ENCODE peak calls at places on chromosomes 6 and 20, in nine cellular contexts. A is pancreas, C is astrocyte, S is PC-3, L is small intestine, J is BE2C, B is tibial nerve, K is transverse colon, O is A673. E is an unnamed sample.

GRCh38 chr20:57391439-57392129 is 388 bp downstream of the RBM38 start:
- DNase-seq in A (peak; percentile 34), C (no peak), S (peak; percentile 34), L (peak; percentile 45), J (no peak), B (no peak), K (peak; percentile 28), O (peak; percentile 33), E (peak; percentile 84)

GRCh38 chr6:66558189-66558588 is 851.2 kb upstream of the EYS start:
- DNase-seq in A (no peak), C (no peak), S (peak; percentile 22), L (no peak), J (peak; percentile 14), B (no peak), K (no peak), O (peak; percentile 19), E (no peak)

GRCh38 chr20:38195521-38195920 is 30.5 kb upstream of the TGM2 start:
- DNase-seq in A (no peak), C (no peak), S (no peak), L (no peak), J (no peak), B (no peak), K (no peak), O (no peak), E (no peak)

GRCh38 chr20:62366370-62367135 is 559 bp downstream of the LAMA5 start:
- DNase-seq in A (peak; percentile 61), C (no peak), S (peak; percentile 71), L (no peak), J (peak; percentile 19), B (no peak), K (no peak), O (no peak), E (peak; percentile 88)

GRCh38 chr6:20211941-20212391 is 303 bp downstream of the MBOAT1 start:
- DNase-seq in A (no peak), C (peak; percentile 36), S (peak; percentile 49), L (no peak), J (no peak), B (no peak), K (peak; percentile 61), O (no peak), E (no peak)

GRCh38 chr20:24790746-24791283 is 158.3 kb upstream of the CST7 start:
- DNase-seq in A (no peak), C (no peak), S (no peak), L (no peak), J (no peak), B (no peak), K (no peak), O (no peak), E (no peak)

GRCh38 chr20:63627129-63627699 is 313 bp upstream of the GMEB2 start:
- DNase-seq in A (peak; percentile 95), C (peak; percentile 79), S (peak; percentile 95), L (peak; percentile 93), J (peak; percentile 96), B (peak; percentile 90), K (peak; percentile 97), O (peak; percentile 96), E (peak; percentile 98)

GRCh38 chr6:7112741-7113313 is 5.1 kb downstream of the RREB1 start:
- DNase-seq in A (no peak), C (no peak), S (peak; percentile 88), L (peak; percentile 44), J (no peak), B (no peak), K (peak; percentile 44), O (no peak), E (no peak)

GRCh38 chr6:134049176-134049575 is 3.2 kb downstream of the SLC2A12 start:
- DNase-seq in A (no peak), C (no peak), S (no peak), L (no peak), J (no peak), B (no peak), K (no peak), O (no peak), E (no peak)

GRCh38 chr6:11202513-11203305 is 29.8 kb downstream of the NEDD9 start:
- DNase-seq in A (peak; percentile 43), C (peak; percentile 23), S (no peak), L (peak; percentile 40), J (no peak), B (no peak), K (no peak), O (peak; percentile 82), E (no peak)
- H3K36me3 ChIP-seq in A (no peaks in the 10 kb centered on the region), C (peaks cover 18% of the 10 kb centered on the region), S (peaks cover 2% of the 10 kb centered on the region), L (no peaks in the 10 kb centered on the region), J (no peaks in the 10 kb centered on the region), B (no peaks in the 10 kb centered on the region), K (peaks cover 6% of the 10 kb centered on the region), O (no peaks in the 10 kb centered on the region), E (peaks cover 72% of the 10 kb centered on the region)

DNA sequence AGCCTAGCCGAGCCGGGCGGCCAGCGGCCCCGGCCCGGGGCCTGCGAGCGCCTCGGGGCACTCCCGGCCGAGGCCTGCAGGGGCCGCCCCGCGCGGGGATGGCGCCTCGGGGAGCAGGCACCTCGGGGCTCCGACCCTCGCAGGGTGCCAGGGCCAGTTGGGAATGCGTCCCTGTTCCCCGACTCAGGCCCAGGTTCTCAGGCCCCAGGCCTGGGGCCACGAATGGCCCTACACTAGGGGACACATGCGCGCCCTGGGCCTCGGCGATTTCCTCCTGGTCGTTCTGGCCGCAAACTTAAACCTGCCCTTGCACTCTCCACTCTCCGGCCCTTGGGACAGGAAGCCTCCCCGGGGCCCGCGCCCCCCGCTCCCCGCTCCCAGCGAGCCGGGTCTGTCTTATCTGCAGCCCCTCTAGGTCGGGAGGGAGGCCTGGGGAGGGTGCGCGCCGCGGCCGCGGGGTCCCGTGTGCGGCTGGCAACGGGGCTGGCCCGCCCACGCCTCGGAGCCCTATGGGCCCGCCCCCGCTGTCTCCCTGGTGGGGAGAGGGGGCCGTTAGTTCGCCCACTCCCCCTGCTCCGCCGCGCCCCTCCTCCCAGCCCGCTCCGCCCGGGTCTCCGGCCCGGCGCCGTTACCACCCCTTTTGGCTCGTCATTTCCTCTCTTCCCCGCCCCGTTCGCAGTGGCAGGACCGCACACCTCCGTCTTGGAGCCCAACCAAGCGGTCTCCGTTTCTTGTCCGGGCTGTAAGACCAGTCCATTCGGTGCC is 611 bp downstream of the NFYA start:
- DNase-seq in A (peak; percentile 88), C (peak; percentile 70), S (peak; percentile 82), L (peak; percentile 87), J (peak; percentile 92), B (peak; percentile 63), K (peak; percentile 91), O (peak; percentile 87), E (peak; percentile 90)
- H3K36me3 ChIP-seq in A (no peaks in the 10 kb centered on the region), C (peaks cover 6% of the 10 kb centered on the region), S (peaks cover under 1% of the 10 kb centered on the region), L (no peaks in the 10 kb centered on the region), J (no peaks in the 10 kb centered on the region), B (no peaks in the 10 kb centered on the region), K (peaks cover 6% of the 10 kb centered on the region), O (no peaks in the 10 kb centered on the region), E (no peaks in the 10 kb centered on the region)

GRCh38 chr6:127216821-127217789 is 49.6 kb upstream of the RNF146 start:
- DNase-seq in A (no peak), C (no peak), S (no peak), L (no peak), J (no peak), B (no peak), K (no peak), O (no peak), E (no peak)

GRCh38 chr6:127222418-127222817 is 44.2 kb upstream of the RNF146 start:
- DNase-seq in A (no peak), C (no peak), S (peak; percentile 32), L (no peak), J (no peak), B (no peak), K (no peak), O (no peak), E (no peak)

GRCh38 chr6:127215931-127216330 is 50.7 kb upstream of the RNF146 start:
- DNase-seq in A (no peak), C (no peak), S (no peak), L (no peak), J (no peak), B (no peak), K (no peak), O (no peak), E (no peak)

GRCh38 chr6:127221201-127221600 is 45.5 kb upstream of the RNF146 start:
- DNase-seq in A (no peak), C (no peak), S (no peak), L (no peak), J (no peak), B (no peak), K (no peak), O (no peak), E (no peak)

GRCh38 chr6:127219869-127220268 is 46.8 kb upstream of the RNF146 start:
- DNase-seq in A (no peak), C (no peak), S (no peak), L (no peak), J (no peak), B (no peak), K (no peak), O (no peak), E (no peak)
- H3K36me3 ChIP-seq in A (no peaks in the 10 kb centered on the region), C (no peaks in the 10 kb centered on the region), S (no peaks in the 10 kb centered on the region), L (no peaks in the 10 kb centered on the region), J (no peaks in the 10 kb centered on the region), B (no peaks in the 10 kb centered on the region), K (no peaks in the 10 kb centered on the region), O (no peaks in the 10 kb centered on the region), E (no peaks in the 10 kb centered on the region)

GRCh38 chr6:33173228-33174180 is 18.8 kb downstream of the COL11A2 start:
- DNase-seq in A (no peak), C (no peak), S (no peak), L (no peak), J (no peak), B (no peak), K (no peak), O (no peak), E (no peak)

GRCh38 chr6:33171889-33172203 is 20.4 kb downstream of the COL11A2 start:
- DNase-seq in A (no peak), C (no peak), S (no peak), L (no peak), J (no peak), B (no peak), K (no peak), O (no peak), E (no peak)

GRCh38 chr6:33170176-33171095 is 21.8 kb downstream of the COL11A2 start:
- DNase-seq in A (no peak), C (no peak), S (no peak), L (no peak), J (peak; percentile 27), B (no peak), K (no peak), O (no peak), E (no peak)

GRCh38 chr6:33171096-33171888 is 21.0 kb downstream of the COL11A2 start:
- DNase-seq in A (no peak), C (no peak), S (no peak), L (no peak), J (no peak), B (no peak), K (no peak), O (no peak), E (no peak)

DNA sequence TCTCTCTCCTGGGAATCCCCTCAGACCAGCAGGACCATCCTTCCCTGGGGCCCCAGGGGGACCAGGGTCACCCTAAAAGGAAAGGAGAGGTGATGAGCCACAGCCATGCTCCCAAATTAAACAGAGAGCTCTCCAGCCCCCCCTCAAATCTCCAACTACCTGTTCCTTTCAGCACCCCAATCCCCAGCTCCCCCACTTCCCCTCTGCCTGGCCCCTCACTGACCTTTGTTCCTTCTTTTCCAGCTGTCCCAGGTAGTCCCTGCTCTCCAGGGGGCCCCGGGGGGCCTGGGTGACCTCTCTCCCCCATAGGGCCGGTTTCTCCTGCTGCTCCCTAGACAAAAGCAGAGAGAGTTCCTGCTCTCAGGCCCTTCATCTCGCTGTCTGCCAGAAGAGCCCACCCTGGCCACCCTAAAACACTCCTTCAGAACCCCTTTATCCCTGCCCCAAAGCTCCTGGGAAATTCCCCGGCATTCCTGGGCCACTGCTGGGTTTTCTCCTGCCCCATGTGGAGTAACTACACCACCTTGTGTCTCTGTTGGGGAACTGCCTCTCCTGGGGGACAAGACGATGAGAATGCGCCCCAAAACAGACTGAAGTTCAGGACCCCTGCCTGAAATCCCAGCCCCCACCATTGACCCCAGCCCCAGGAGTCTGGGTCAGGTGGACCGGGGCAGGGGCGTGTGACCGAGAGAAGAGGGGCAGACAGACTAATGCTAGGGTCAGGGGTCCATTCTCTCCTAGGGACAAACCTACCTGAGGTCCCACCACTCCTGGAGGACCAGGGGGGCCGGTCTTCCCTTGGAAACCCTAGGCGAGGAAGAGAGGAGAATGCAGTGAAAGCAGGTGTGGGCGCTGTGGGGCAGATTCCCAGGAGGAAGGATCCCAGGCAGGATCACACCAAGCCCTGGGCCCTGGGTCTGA is 19.7 kb downstream of the COL11A2 start:
- DNase-seq in A (no peak), C (peak; percentile 14), S (peak; percentile 47), L (peak; percentile 42), J (peak; percentile 29), B (no peak), K (no peak), O (peak; percentile 37), E (no peak)
- H3K36me3 ChIP-seq in A (no peaks in the 10 kb centered on the region), C (no peaks in the 10 kb centered on the region), S (no peaks in the 10 kb centered on the region), L (no peaks in the 10 kb centered on the region), J (no peaks in the 10 kb centered on the region), B (no peaks in the 10 kb centered on the region), K (no peaks in the 10 kb centered on the region), O (no peaks in the 10 kb centered on the region), E (no peaks in the 10 kb centered on the region)

E was measured in left lung.